ENCODE peak calls at places on chromosomes 3 and 15, in ten cellular contexts. One of them, this sample, is unnamed. For H3K27me3, the result is how much of the 10 kb centered on the place peaks cover.

GRCh38 chr3:71949403-71949802 is 164.5 kb upstream of the PROK2 start:
- DNase-seq in right cardiac atrium: no peak
- DNase-seq in endothelial cell of umbilical vein: no peak
- DNase-seq in GM06990: no peak
- DNase-seq in CD8-positive, alpha-beta T cell: no peak
- DNase-seq in heart right ventricle: no peak
- DNase-seq in breast epithelium: no peak
- DNase-seq in adrenal gland: no peak
- DNase-seq in Peyer's patch: no peak
- DNase-seq in esophagus squamous epithelium: no peak
- DNase-seq in this sample: no peak

GRCh38 chr3:177210744-177211502 is 13.6 kb upstream of the TBL1XR1 start:
- DNase-seq in esophagus squamous epithelium: no peak
- DNase-seq in CD8-positive, alpha-beta T cell: no peak
- DNase-seq in adrenal gland: peak
- DNase-seq in Peyer's patch: no peak
- DNase-seq in heart right ventricle: no peak
- DNase-seq in endothelial cell of umbilical vein: no peak
- DNase-seq in breast epithelium: no peak
- DNase-seq in right cardiac atrium: no peak
- DNase-seq in GM06990: no peak
- DNase-seq in this sample: no peak

GRCh38 chr15:79378394-79379158 is 53.6 kb upstream of the MINAR1 start:
- DNase-seq in esophagus squamous epithelium: no peak
- DNase-seq in GM06990: no peak
- DNase-seq in adrenal gland: no peak
- DNase-seq in CD8-positive, alpha-beta T cell: no peak
- DNase-seq in breast epithelium: no peak
- DNase-seq in endothelial cell of umbilical vein: peak
- DNase-seq in Peyer's patch: no peak
- DNase-seq in heart right ventricle: no peak
- DNase-seq in right cardiac atrium: no peak
- DNase-seq in this sample: no peak

GRCh38 chr3:19931767-19932188 is 2.2 kb downstream of the EFHB start:
- DNase-seq in heart right ventricle: no peak
- DNase-seq in Peyer's patch: no peak
- DNase-seq in right cardiac atrium: no peak
- DNase-seq in breast epithelium: no peak
- DNase-seq in esophagus squamous epithelium: no peak
- DNase-seq in CD8-positive, alpha-beta T cell: no peak
- DNase-seq in adrenal gland: no peak
- DNase-seq in endothelial cell of umbilical vein: no peak
- DNase-seq in GM06990: no peak
- DNase-seq in this sample: no peak

GRCh38 chr3:167406876-167407492 is 26.9 kb upstream of the ZBBX start:
- DNase-seq in CD8-positive, alpha-beta T cell: no peak
- DNase-seq in adrenal gland: peak
- DNase-seq in heart right ventricle: peak
- DNase-seq in endothelial cell of umbilical vein: peak
- DNase-seq in breast epithelium: no peak
- DNase-seq in esophagus squamous epithelium: no peak
- DNase-seq in Peyer's patch: peak
- DNase-seq in right cardiac atrium: peak
- DNase-seq in GM06990: no peak
- DNase-seq in this sample: no peak

GRCh38 chr3:114377426-114377825 is 83.6 kb downstream of the TIGIT start:
- DNase-seq in esophagus squamous epithelium: no peak
- DNase-seq in breast epithelium: no peak
- DNase-seq in Peyer's patch: no peak
- DNase-seq in heart right ventricle: no peak
- DNase-seq in GM06990: no peak
- DNase-seq in endothelial cell of umbilical vein: no peak
- DNase-seq in adrenal gland: no peak
- DNase-seq in right cardiac atrium: no peak
- DNase-seq in CD8-positive, alpha-beta T cell: no peak
- DNase-seq in this sample: no peak

GRCh38 chr15:88741671-88742070 is 61.6 kb upstream of the ACAN start:
- DNase-seq in right cardiac atrium: no peak
- DNase-seq in GM06990: no peak
- DNase-seq in heart right ventricle: no peak
- DNase-seq in CD8-positive, alpha-beta T cell: no peak
- DNase-seq in endothelial cell of umbilical vein: no peak
- DNase-seq in breast epithelium: no peak
- DNase-seq in adrenal gland: no peak
- DNase-seq in Peyer's patch: no peak
- DNase-seq in esophagus squamous epithelium: no peak
- DNase-seq in this sample: no peak

GRCh38 chr3:194306109-194306686 is 44.9 kb downstream of the CPN2 start:
- DNase-seq in heart right ventricle: no peak
- DNase-seq in esophagus squamous epithelium: no peak
- DNase-seq in breast epithelium: no peak
- DNase-seq in GM06990: peak
- DNase-seq in Peyer's patch: peak
- DNase-seq in right cardiac atrium: no peak
- DNase-seq in adrenal gland: no peak
- DNase-seq in CD8-positive, alpha-beta T cell: peak
- DNase-seq in endothelial cell of umbilical vein: peak
- DNase-seq in this sample: peak

GRCh38 chr3:64676831-64677230 is 11.0 kb downstream of the ADAMTS9 start:
- DNase-seq in endothelial cell of umbilical vein: no peak
- DNase-seq in heart right ventricle: no peak
- DNase-seq in right cardiac atrium: no peak
- DNase-seq in breast epithelium: no peak
- DNase-seq in Peyer's patch: no peak
- DNase-seq in CD8-positive, alpha-beta T cell: no peak
- DNase-seq in esophagus squamous epithelium: no peak
- DNase-seq in adrenal gland: no peak
- DNase-seq in GM06990: no peak
- DNase-seq in this sample: no peak

GRCh38 chr15:99704444-99704838 is 28.8 kb downstream of the LYSMD4 start:
- DNase-seq in adrenal gland: peak
- DNase-seq in GM06990: peak
- DNase-seq in CD8-positive, alpha-beta T cell: peak
- DNase-seq in right cardiac atrium: no peak
- DNase-seq in esophagus squamous epithelium: no peak
- DNase-seq in heart right ventricle: peak
- DNase-seq in Peyer's patch: no peak
- DNase-seq in breast epithelium: no peak
- DNase-seq in endothelial cell of umbilical vein: peak
- DNase-seq in this sample: no peak

GRCh38 chr3:65005481-65005880 is 317.7 kb upstream of the ADAMTS9 start:
- DNase-seq in esophagus squamous epithelium: no peak
- DNase-seq in right cardiac atrium: no peak
- DNase-seq in adrenal gland: no peak
- DNase-seq in endothelial cell of umbilical vein: no peak
- DNase-seq in heart right ventricle: no peak
- DNase-seq in breast epithelium: no peak
- DNase-seq in Peyer's patch: no peak
- DNase-seq in GM06990: no peak
- DNase-seq in CD8-positive, alpha-beta T cell: no peak
- DNase-seq in this sample: no peak

GRCh38 chr3:179093807-179094206 is 22.2 kb upstream of the ZMAT3 start:
- DNase-seq in esophagus squamous epithelium: no peak
- DNase-seq in adrenal gland: no peak
- DNase-seq in endothelial cell of umbilical vein: no peak
- DNase-seq in Peyer's patch: no peak
- DNase-seq in CD8-positive, alpha-beta T cell: no peak
- DNase-seq in breast epithelium: no peak
- DNase-seq in GM06990: no peak
- DNase-seq in heart right ventricle: no peak
- DNase-seq in right cardiac atrium: no peak
- DNase-seq in this sample: no peak

GRCh38 chr3:56573501-56573900 is 16.5 kb downstream of the CCDC66 start:
- DNase-seq in endothelial cell of umbilical vein: no peak
- DNase-seq in GM06990: no peak
- DNase-seq in breast epithelium: no peak
- DNase-seq in adrenal gland: no peak
- DNase-seq in Peyer's patch: no peak
- DNase-seq in CD8-positive, alpha-beta T cell: no peak
- DNase-seq in heart right ventricle: no peak
- DNase-seq in esophagus squamous epithelium: no peak
- DNase-seq in right cardiac atrium: no peak
- DNase-seq in this sample: no peak

DNA sequence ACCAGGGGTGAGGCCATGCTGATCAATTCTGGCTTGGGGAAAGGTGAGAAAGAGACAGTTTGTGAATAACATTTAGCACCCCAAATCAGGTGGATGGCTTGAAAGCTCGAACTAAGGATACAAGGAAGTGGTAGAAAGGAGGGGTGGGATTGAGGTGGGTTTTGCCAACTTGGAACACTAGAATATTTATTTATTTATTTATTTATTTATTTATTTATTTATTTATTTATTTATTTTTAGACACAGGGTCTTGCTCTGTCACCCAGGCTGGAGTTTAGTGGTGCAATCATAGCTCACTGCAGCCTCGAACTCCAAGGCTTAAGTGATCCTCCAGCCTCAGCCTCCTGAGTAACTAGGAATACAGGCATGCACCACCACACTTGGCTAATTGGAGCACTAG is 31.0 kb upstream of the THSD4 start:
- DNase-seq in GM06990: no peak
- DNase-seq in adrenal gland: no peak
- DNase-seq in endothelial cell of umbilical vein: no peak
- DNase-seq in breast epithelium: no peak
- DNase-seq in right cardiac atrium: no peak
- DNase-seq in Peyer's patch: no peak
- DNase-seq in heart right ventricle: no peak
- DNase-seq in esophagus squamous epithelium: no peak
- DNase-seq in CD8-positive, alpha-beta T cell: no peak
- DNase-seq in this sample: no peak
- H3K27me3 ChIP-seq in GM06990: under half
- H3K27me3 ChIP-seq in adrenal gland: under half
- H3K27me3 ChIP-seq in endothelial cell of umbilical vein: under half
- H3K27me3 ChIP-seq in breast epithelium: under half
- H3K27me3 ChIP-seq in right cardiac atrium: under half
- H3K27me3 ChIP-seq in Peyer's patch: under half
- H3K27me3 ChIP-seq in heart right ventricle: under half
- H3K27me3 ChIP-seq in esophagus squamous epithelium: under half
- H3K27me3 ChIP-seq in CD8-positive, alpha-beta T cell: under half
- H3K27me3 ChIP-seq in this sample: under half

GRCh38 chr15:87669846-87670245 is 586.7 kb downstream of the NTRK3 start:
- DNase-seq in Peyer's patch: no peak
- DNase-seq in endothelial cell of umbilical vein: no peak
- DNase-seq in heart right ventricle: no peak
- DNase-seq in CD8-positive, alpha-beta T cell: no peak
- DNase-seq in breast epithelium: no peak
- DNase-seq in GM06990: no peak
- DNase-seq in right cardiac atrium: no peak
- DNase-seq in esophagus squamous epithelium: no peak
- DNase-seq in adrenal gland: no peak
- DNase-seq in this sample: no peak
- H3K27me3 ChIP-seq in Peyer's patch: under half
- H3K27me3 ChIP-seq in endothelial cell of umbilical vein: under half
- H3K27me3 ChIP-seq in heart right ventricle: under half
- H3K27me3 ChIP-seq in CD8-positive, alpha-beta T cell: under half
- H3K27me3 ChIP-seq in breast epithelium: under half
- H3K27me3 ChIP-seq in GM06990: under half
- H3K27me3 ChIP-seq in right cardiac atrium: under half
- H3K27me3 ChIP-seq in esophagus squamous epithelium: under half
- H3K27me3 ChIP-seq in adrenal gland: under half
- H3K27me3 ChIP-seq in this sample: under half

GRCh38 chr3:125634346-125634964 is 39.2 kb upstream of the OSBPL11 start:
- DNase-seq in breast epithelium: no peak
- DNase-seq in esophagus squamous epithelium: no peak
- DNase-seq in heart right ventricle: no peak
- DNase-seq in adrenal gland: no peak
- DNase-seq in CD8-positive, alpha-beta T cell: no peak
- DNase-seq in GM06990: no peak
- DNase-seq in Peyer's patch: no peak
- DNase-seq in right cardiac atrium: no peak
- DNase-seq in endothelial cell of umbilical vein: no peak
- DNase-seq in this sample: no peak

GRCh38 chr3:125632597-125632996 is 37.3 kb upstream of the OSBPL11 start:
- DNase-seq in breast epithelium: no peak
- DNase-seq in adrenal gland: no peak
- DNase-seq in heart right ventricle: no peak
- DNase-seq in esophagus squamous epithelium: no peak
- DNase-seq in GM06990: no peak
- DNase-seq in CD8-positive, alpha-beta T cell: no peak
- DNase-seq in endothelial cell of umbilical vein: no peak
- DNase-seq in Peyer's patch: peak
- DNase-seq in right cardiac atrium: no peak
- DNase-seq in this sample: no peak

GRCh38 chr3:125628212-125628611 is 32.9 kb upstream of the OSBPL11 start:
- DNase-seq in endothelial cell of umbilical vein: no peak
- DNase-seq in esophagus squamous epithelium: no peak
- DNase-seq in GM06990: no peak
- DNase-seq in right cardiac atrium: no peak
- DNase-seq in breast epithelium: no peak
- DNase-seq in adrenal gland: no peak
- DNase-seq in heart right ventricle: no peak
- DNase-seq in Peyer's patch: no peak
- DNase-seq in CD8-positive, alpha-beta T cell: no peak
- DNase-seq in this sample: no peak

DNA sequence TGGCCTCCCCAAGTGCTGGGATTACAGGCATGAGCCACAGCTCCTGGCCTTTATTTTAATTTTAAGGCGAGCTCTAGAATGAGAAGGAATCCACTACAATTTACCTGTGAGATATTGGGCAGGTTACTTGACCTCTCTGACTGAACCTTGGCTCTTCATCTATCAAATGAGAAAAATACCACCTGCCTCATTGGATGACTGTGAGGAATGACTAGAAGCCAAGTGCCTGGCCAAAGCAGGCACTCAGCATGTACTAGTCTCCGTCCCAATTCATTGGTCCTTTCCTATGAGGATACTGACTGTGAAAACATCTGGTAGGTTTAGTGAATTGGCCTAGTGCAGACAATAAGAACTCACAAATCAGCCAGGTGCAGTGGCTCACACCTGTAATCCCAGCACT is 38.5 kb upstream of the OSBPL11 start:
- DNase-seq in CD8-positive, alpha-beta T cell: no peak
- DNase-seq in esophagus squamous epithelium: no peak
- DNase-seq in right cardiac atrium: no peak
- DNase-seq in adrenal gland: no peak
- DNase-seq in Peyer's patch: peak
- DNase-seq in breast epithelium: no peak
- DNase-seq in GM06990: no peak
- DNase-seq in heart right ventricle: no peak
- DNase-seq in endothelial cell of umbilical vein: no peak
- DNase-seq in this sample: no peak
- H3K27me3 ChIP-seq in CD8-positive, alpha-beta T cell: under half
- H3K27me3 ChIP-seq in esophagus squamous epithelium: under half
- H3K27me3 ChIP-seq in right cardiac atrium: under half
- H3K27me3 ChIP-seq in adrenal gland: under half
- H3K27me3 ChIP-seq in Peyer's patch: under half
- H3K27me3 ChIP-seq in breast epithelium: under half
- H3K27me3 ChIP-seq in GM06990: under half
- H3K27me3 ChIP-seq in heart right ventricle: under half
- H3K27me3 ChIP-seq in endothelial cell of umbilical vein: under half
- H3K27me3 ChIP-seq in this sample: under half

DNA sequence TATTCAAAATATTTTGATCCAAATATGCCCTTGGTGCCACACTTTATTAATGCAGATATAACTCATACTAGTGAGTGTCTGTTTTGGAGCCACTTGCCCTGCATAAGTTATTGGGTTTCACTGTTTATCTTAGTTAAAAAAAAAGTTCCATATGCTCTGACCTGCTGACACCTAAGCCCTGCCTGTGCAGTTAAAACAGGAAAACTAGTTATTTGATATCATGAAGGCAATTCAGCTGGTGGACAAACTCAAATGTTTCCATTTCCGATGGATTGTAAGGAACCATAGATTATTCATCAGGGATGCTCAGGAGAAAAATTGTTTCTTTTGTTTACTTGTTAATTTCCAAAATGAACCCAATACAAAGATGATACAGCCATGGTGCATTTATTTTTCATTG is 68.3 kb downstream of the NR2F2 start:
- DNase-seq in GM06990: no peak
- DNase-seq in heart right ventricle: no peak
- DNase-seq in breast epithelium: no peak
- DNase-seq in Peyer's patch: no peak
- DNase-seq in right cardiac atrium: no peak
- DNase-seq in endothelial cell of umbilical vein: no peak
- DNase-seq in CD8-positive, alpha-beta T cell: no peak
- DNase-seq in esophagus squamous epithelium: no peak
- DNase-seq in adrenal gland: no peak
- DNase-seq in this sample: no peak
- H3K27me3 ChIP-seq in GM06990: under half
- H3K27me3 ChIP-seq in heart right ventricle: under half
- H3K27me3 ChIP-seq in breast epithelium: under half
- H3K27me3 ChIP-seq in Peyer's patch: under half
- H3K27me3 ChIP-seq in right cardiac atrium: under half
- H3K27me3 ChIP-seq in endothelial cell of umbilical vein: under half
- H3K27me3 ChIP-seq in CD8-positive, alpha-beta T cell: under half
- H3K27me3 ChIP-seq in esophagus squamous epithelium: under half
- H3K27me3 ChIP-seq in adrenal gland: under half
- H3K27me3 ChIP-seq in this sample: under half

This sample was measured in aorta.